ENCODE peak calls at places on chromosomes 13 and 19, in five cellular contexts. Y, V, O, K and F are unnamed samples.

GRCh38 chr19:16066611-16067104 is 9.6 kb upstream of the TPM4 start:
- DNase-seq in V (no peak), Y (no peak), O (peak; percentile 70), K (peak; percentile 76), F (peak; percentile 86)

GRCh38 chr13:49374585-49375290 is 69.1 kb downstream of the CAB39L start:
- DNase-seq in K (peak; percentile 87), V (no peak), Y (peak; percentile 75), O (no peak), F (peak; percentile 89)

GRCh38 chr19:294819-295686 is 3.9 kb upstream of the PLPP2 start:
- DNase-seq in V (peak; percentile 62), Y (no peak), O (peak; percentile 71), K (peak; percentile 12), F (peak; percentile 10)

GRCh38 chr19:49844138-49844740 is 6.7 kb upstream of the PTOV1 start:
- DNase-seq in Y (no peak), K (no peak), O (no peak), V (no peak), F (no peak)

GRCh38 chr19:39167461-39168257 is 29.1 kb upstream of the NCCRP1 start:
- DNase-seq in K (no peak), Y (no peak), O (peak; percentile 71), V (peak; percentile 83), F (no peak)

GRCh38 chr13:32659736-32660135 is 73.5 kb downstream of the PDS5B start:
- DNase-seq in Y (peak; percentile 9), K (peak; percentile 25), V (no peak), O (no peak), F (no peak)

GRCh38 chr13:30718661-30719520 is 16.5 kb upstream of the ALOX5AP start:
- DNase-seq in O (no peak), Y (peak; percentile 90), K (peak; percentile 95), V (no peak), F (peak; percentile 92)

GRCh38 chr13:109369357-109370052 is 416.9 kb downstream of the IRS2 start:
- DNase-seq in O (no peak), K (no peak), V (no peak), Y (no peak), F (no peak)

GRCh38 chr13:62747629-62748028 is 1332.0 kb upstream of the PCDH20 start:
- DNase-seq in Y (no peak), K (peak; percentile 51), O (no peak), V (no peak), F (peak; percentile 4)

GRCh38 chr13:79404985-79405384 is 1.1 kb downstream of the RBM26 start:
- DNase-seq in V (no peak), Y (no peak), K (no peak), O (no peak), F (peak; percentile 16)

GRCh38 chr19:40777795-40778044 is 327 bp upstream of the RAB4B start:
- DNase-seq in O (no peak), Y (no peak), K (no peak), V (no peak), F (no peak)

GRCh38 chr19:4052993-4053422 is 13.7 kb downstream of the ZBTB7A start:
- DNase-seq in K (no peak), O (no peak), Y (no peak), V (no peak), F (peak; percentile 49)

GRCh38 chr13:74128171-74128767 is 5.9 kb downstream of the KLF12 start:
- DNase-seq in V (no peak), K (peak; percentile 64), O (no peak), Y (peak; percentile 41), F (peak; percentile 38)

GRCh38 chr13:43159007-43159406 is 135.6 kb downstream of the DNAJC15 start:
- DNase-seq in O (peak; percentile 46), K (peak; percentile 71), V (no peak), Y (peak; percentile 62), F (peak; percentile 42)

GRCh38 chr19:40685563-40685962 is 4.9 kb downstream of the NUMBL start:
- DNase-seq in Y (no peak), V (no peak), K (no peak), O (no peak), F (peak; percentile 38)

GRCh38 chr13:79423801-79424642 is 18.0 kb upstream of the RBM26 start:
- DNase-seq in V (no peak), K (peak; percentile 63), O (no peak), Y (peak; percentile 74), F (peak; percentile 65)

GRCh38 chr13:112444001-112444311 is 67.8 kb downstream of the SPACA7 start:
- DNase-seq in K (peak; percentile 42), O (peak; percentile 89), V (peak; percentile 80), Y (peak; percentile 17), F (peak; percentile 40)

GRCh38 chr19:18278521-18279265 is 2.7 kb downstream of the JUND start:
- DNase-seq in Y (peak; percentile 33), O (peak; percentile 37), K (no peak), V (peak; percentile 60), F (no peak)

GRCh38 chr19:43476606-43477005 is 11.2 kb upstream of the LYPD3 start:
- DNase-seq in O (no peak), Y (peak; percentile 69), V (no peak), K (peak; percentile 94), F (peak; percentile 71)

GRCh38 chr19:18049390-18049789 is 37.3 kb downstream of the IL12RB1 start:
- DNase-seq in Y (peak; percentile 57), V (peak; percentile 86), O (no peak), K (peak; percentile 25), F (peak; percentile 31)

GRCh38 chr13:36685912-36686311 is 12.1 kb downstream of the SERTM1 start:
- DNase-seq in Y (peak; percentile 71), V (no peak), O (no peak), K (peak; percentile 6), F (peak; percentile 86)

GRCh38 chr13:32426191-32426980 is 1.5 kb downstream of the N4BP2L1 start:
- DNase-seq in Y (no peak), V (no peak), K (no peak), O (no peak), F (no peak)

GRCh38 chr19:20279516-20279915 is 112.5 kb downstream of the ZNF486 start:
- DNase-seq in O (no peak), K (no peak), V (no peak), Y (no peak), F (no peak)

GRCh38 chr13:27170221-27170520 is 1.4 kb downstream of the USP12 start:
- DNase-seq in Y (no peak), K (peak; percentile 84), V (no peak), O (no peak), F (peak; percentile 84)

GRCh38 chr13:67119481-67119883 is 110.7 kb downstream of the PCDH9 start:
- DNase-seq in O (no peak), V (no peak), K (peak; percentile 96), Y (peak; percentile 92), F (peak; percentile 93)

GRCh38 chr19:30212574-30212973 is 159.6 kb upstream of the ZNF536 start:
- DNase-seq in Y (no peak), V (no peak), K (no peak), O (no peak), F (no peak)

GRCh38 chr13:27979001-27979643 is 9.4 kb downstream of the URAD start:
- DNase-seq in Y (no peak), O (no peak), K (no peak), V (no peak), F (no peak)

GRCh38 chr13:44653261-44653660 is 77.1 kb upstream of the TSC22D1 start:
- DNase-seq in V (no peak), O (no peak), Y (peak; percentile 36), K (peak; percentile 37), F (peak; percentile 50)

GRCh38 chr19:16118489-16119033 is 6.9 kb downstream of the RAB8A start:
- DNase-seq in K (no peak), V (no peak), Y (no peak), O (no peak), F (no peak)

GRCh38 chr13:109402976-109403375 is 383.4 kb downstream of the IRS2 start:
- DNase-seq in O (no peak), K (no peak), V (no peak), Y (no peak), F (no peak)

GRCh38 chr13:108551674-108552073 is 77.7 kb upstream of the MYO16 start:
- DNase-seq in O (no peak), K (no peak), V (no peak), Y (peak; percentile 26), F (no peak)

GRCh38 chr13:31922724-31923123 is 108.8 kb upstream of the FRY start:
- DNase-seq in Y (no peak), K (no peak), O (no peak), V (no peak), F (no peak)

DNA sequence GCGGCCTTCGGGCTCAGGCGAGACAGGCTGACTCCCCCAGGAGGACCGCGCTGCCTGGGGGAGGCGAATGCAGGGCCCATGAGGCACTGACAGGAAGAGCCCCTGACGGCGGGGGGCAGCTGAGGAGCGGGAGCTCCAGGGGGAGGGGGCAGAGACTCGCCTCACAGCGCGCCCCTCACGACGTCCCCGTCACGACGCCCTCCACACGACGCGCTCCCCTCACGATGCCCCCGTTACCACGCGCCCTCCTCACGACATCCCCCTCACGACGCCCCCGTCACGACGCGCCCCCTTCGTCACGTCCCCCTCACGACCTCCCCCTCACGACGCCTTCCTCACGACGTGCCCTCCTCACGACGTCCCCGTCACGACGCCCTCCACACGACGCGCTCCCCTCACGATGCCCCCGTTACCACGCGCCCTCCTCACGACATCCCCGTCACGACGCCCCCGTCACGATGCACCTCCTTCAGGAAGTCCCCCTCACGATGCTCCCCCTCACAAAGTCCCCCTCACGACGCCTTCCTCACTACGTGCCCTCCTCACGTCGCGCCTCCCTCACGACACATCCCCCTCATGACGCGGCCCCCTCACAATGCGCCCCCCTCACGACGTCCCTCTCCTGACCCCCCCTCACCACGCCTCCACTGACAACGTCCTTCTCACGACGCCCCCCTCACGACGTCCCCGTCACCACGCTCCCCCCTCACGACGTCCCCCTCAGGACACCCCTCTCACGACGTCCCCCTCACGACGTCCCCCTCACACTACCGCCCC is 99.6 kb downstream of the ING1 start:
- DNase-seq in V (no peak), K (no peak), Y (no peak), O (no peak), F (no peak)
- H3K4me3 ChIP-seq in V (no peak overlapping the region), K (no peak overlapping the region), Y (peak overlapping the region; percentile 24), O (no peak overlapping the region), F (peak overlapping the region; percentile 35)

DNA sequence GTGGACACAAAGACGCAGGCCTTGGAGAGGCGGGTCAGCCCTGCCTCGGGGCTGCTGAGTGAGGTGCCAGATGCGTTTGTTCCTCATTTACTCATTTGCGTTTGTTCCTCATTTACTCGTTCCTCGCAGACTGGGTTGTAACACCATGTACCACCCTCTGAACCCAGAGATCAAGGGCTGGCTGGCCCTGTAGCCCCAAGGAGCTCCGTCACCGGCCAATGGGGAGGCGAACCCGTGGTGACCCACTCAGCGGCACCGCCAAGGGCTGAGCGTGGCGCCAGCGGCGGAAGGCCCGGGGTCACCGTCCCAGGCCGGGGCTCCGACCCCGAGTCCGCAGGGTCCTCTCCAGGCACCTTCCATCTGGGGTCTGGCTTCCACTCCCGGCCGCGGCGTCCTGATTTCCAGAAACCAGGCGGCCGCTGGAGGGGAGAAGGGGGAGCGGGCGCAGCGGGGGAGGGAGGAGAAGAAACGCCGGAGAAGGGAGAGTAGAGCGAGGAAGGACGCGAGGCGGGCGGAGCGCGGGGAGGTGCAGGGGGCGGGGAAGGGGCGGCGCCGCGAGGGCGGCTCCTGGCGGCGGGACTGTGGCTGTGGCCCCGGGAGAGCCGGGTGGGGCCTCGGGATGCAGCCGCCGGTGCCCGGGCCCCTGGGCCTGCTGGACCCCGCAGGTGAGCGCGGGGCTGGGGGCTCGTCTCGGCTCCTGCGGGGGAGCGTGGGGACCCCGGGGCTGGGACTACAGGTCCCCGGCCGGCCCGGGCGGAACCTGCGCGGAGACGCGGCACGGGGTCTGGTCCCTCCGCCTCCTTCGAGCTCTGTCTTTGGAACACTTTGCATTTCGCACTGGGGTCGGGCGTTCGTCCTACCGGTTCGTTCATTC is at the start of gene TMEM255B:
- DNase-seq in V (peak; percentile 88), O (peak; percentile 84), K (peak; percentile 49), Y (peak; percentile 55), F (peak; percentile 49)
- TF ChIP-seq CTCF in V (no peak), O (peak; percentile 21), K (peak; percentile 14), Y (peak; percentile 14), F (no peak)

GRCh38 chr19:11355160-11356073 is at the start of gene PLPPR2:
- DNase-seq in O (peak; percentile 93), V (peak; percentile 98), K (peak; percentile 81), Y (peak; percentile 91), F (peak; percentile 78)
- H3K4me3 ChIP-seq in O (peak within 1 kb of the TSS; percentile 60), V (peak within 1 kb of the TSS; percentile 31), K (peak within 1 kb of the TSS; percentile 85), Y (peak within 1 kb of the TSS; percentile 65), F (peak within 1 kb of the TSS; percentile 66)

GRCh38 chr13:70623260-70623659 is 515.0 kb upstream of the KLHL1 start:
- DNase-seq in K (peak; percentile 0), O (no peak), Y (peak; percentile 14), V (no peak), F (peak; percentile 5)
- TF ChIP-seq CTCF in K (peak; percentile 41), O (peak; percentile 28), Y (peak; percentile 25), V (peak; percentile 44), F (peak; percentile 23)